ENCODE peak calls at places on chromosomes 13 and 19, in eight cellular contexts. F, V, X, Z, J, H, P and D are unnamed samples.
A peak's percentile ranks its signal among the peaks of the same experiment; 100 is the strongest.

GRCh38 chr13:64884976-64885375 is 2345.2 kb downstream of the PCDH9 start:
- DNase-seq in F (no peak), V (no peak), X (no peak), Z (no peak), J (no peak), H (no peak), P (no peak), D (no peak)

GRCh38 chr13:99414048-99414995 is 87.0 kb upstream of the TM9SF2 start:
- DNase-seq in F (no peak), V (no peak), X (no peak), Z (no peak), J (no peak), H (no peak), P (no peak), D (no peak)

GRCh38 chr19:43731854-43732253 is 16.0 kb downstream of the IRGC start:
- DNase-seq in F (peak; percentile 95), V (no peak), X (peak; percentile 18), Z (no peak), J (no peak), H (no peak), P (no peak), D (no peak)

GRCh38 chr19:46979770-46980105 is 39.9 kb upstream of the NPAS1 start:
- DNase-seq in F (no peak), V (no peak), X (no peak), Z (no peak), J (no peak), H (no peak), P (no peak), D (no peak)

GRCh38 chr13:95020298-95020987 is 280.8 kb downstream of the ABCC4 start:
- DNase-seq in F (peak; percentile 43), V (no peak), X (no peak), Z (no peak), J (no peak), H (no peak), P (no peak), D (peak; percentile 8)

GRCh38 chr13:41398494-41399190 is 58.7 kb upstream of the RGCC start:
- DNase-seq in F (peak; percentile 13), V (no peak), X (no peak), Z (no peak), J (no peak), H (no peak), P (no peak), D (peak; percentile 7)

GRCh38 chr19:33440241-33440640 is 66.7 kb downstream of the CEBPG start:
- DNase-seq in F (no peak), V (no peak), X (no peak), Z (no peak), J (no peak), H (no peak), P (no peak), D (no peak)

GRCh38 chr13:60787083-60787482 is 390.1 kb downstream of the TDRD3 start:
- DNase-seq in F (no peak), V (no peak), X (no peak), Z (no peak), J (no peak), H (no peak), P (no peak), D (no peak)

GRCh38 chr19:50835103-50835784 is 1.9 kb upstream of the KLK15 start:
- DNase-seq in F (peak; percentile 5), V (no peak), X (no peak), Z (peak; percentile 5), J (no peak), H (peak; percentile 27), P (peak; percentile 70), D (peak; percentile 7)

GRCh38 chr13:58018020-58018419 is 386.5 kb downstream of the PCDH17 start:
- DNase-seq in F (no peak), V (no peak), X (no peak), Z (no peak), J (no peak), H (no peak), P (no peak), D (no peak)

GRCh38 chr19:6238643-6239281 is 41.0 kb downstream of the MLLT1 start:
- DNase-seq in F (peak; percentile 58), V (no peak), X (peak; percentile 81), Z (peak; percentile 81), J (no peak), H (no peak), P (peak; percentile 28), D (peak; percentile 68)
- H3K4me3 ChIP-seq in F (no peak overlapping the region), V (no peak overlapping the region), X (no peak overlapping the region), Z (no peak overlapping the region), J (no peak overlapping the region), H (no peak overlapping the region), P (no peak overlapping the region), D (no peak overlapping the region)

DNA sequence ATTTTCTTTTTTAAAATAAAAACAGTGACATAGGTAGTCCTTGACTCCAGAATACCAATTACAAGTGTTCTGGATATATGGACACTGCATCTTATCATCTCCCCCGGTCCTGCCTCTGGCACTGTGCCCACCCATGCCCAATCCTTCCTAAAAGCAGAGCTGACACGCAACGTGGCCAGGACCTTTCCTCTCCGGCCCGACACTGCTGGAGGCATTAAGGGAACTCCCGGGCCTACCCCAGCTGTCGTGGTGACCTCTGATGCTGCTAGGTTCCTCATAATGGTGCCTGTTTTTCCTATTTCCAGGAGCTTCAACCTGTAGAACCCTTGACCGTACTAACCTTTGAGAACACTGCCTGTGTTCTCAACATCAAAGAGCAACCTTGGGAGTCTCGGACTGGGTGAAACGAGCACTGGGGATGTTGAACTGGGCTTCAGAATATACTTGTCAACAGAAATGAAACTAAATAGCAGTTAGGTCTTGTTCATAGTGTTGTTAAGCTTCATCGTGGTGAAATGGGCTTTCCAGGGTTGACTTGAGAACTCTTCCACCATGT is 13.9 kb upstream of the RNF113B start:
- DNase-seq in F (no peak), V (no peak), X (no peak), Z (no peak), J (no peak), H (no peak), P (no peak), D (no peak)
- H3K4me3 ChIP-seq in F (no peak overlapping the region), V (no peak overlapping the region), X (no peak overlapping the region), Z (no peak overlapping the region), J (peak overlapping the region; percentile 19), H (no peak overlapping the region), P (no peak overlapping the region), D (no peak overlapping the region)

GRCh38 chr19:6209680-6210079 is 70.1 kb downstream of the MLLT1 start:
- DNase-seq in F (no peak), V (no peak), X (no peak), Z (no peak), J (no peak), H (no peak), P (no peak), D (no peak)

GRCh38 chr19:6209233-6209632 is 70.5 kb downstream of the MLLT1 start:
- DNase-seq in F (no peak), V (no peak), X (no peak), Z (no peak), J (no peak), H (no peak), P (no peak), D (no peak)

GRCh38 chr19:6211632-6212402 is 68.0 kb downstream of the MLLT1 start:
- DNase-seq in F (no peak), V (no peak), X (no peak), Z (no peak), J (no peak), H (no peak), P (peak; percentile 17), D (no peak)

GRCh38 chr19:6210721-6211600 is 68.8 kb downstream of the MLLT1 start:
- DNase-seq in F (no peak), V (no peak), X (no peak), Z (no peak), J (no peak), H (no peak), P (peak; percentile 21), D (no peak)

GRCh38 chr19:6210091-6210490 is 69.7 kb downstream of the MLLT1 start:
- DNase-seq in F (no peak), V (no peak), X (no peak), Z (no peak), J (no peak), H (no peak), P (no peak), D (no peak)
- H3K4me3 ChIP-seq in F (no peak overlapping the region), V (no peak overlapping the region), X (no peak overlapping the region), Z (no peak overlapping the region), J (no peak overlapping the region), H (no peak overlapping the region), P (no peak overlapping the region), D (no peak overlapping the region)

GRCh38 chr19:48646912-48647216 is 877 bp upstream of the CA11 start:
- DNase-seq in F (no peak), V (peak; percentile 25), X (no peak), Z (no peak), J (no peak), H (no peak), P (no peak), D (no peak)
- H3K4me3 ChIP-seq in F (peak overlapping the region; percentile 62), V (no peak overlapping the region), X (no peak overlapping the region), Z (peak overlapping the region; percentile 40), J (no peak overlapping the region), H (no peak overlapping the region), P (no peak overlapping the region), D (no peak overlapping the region)

DNA sequence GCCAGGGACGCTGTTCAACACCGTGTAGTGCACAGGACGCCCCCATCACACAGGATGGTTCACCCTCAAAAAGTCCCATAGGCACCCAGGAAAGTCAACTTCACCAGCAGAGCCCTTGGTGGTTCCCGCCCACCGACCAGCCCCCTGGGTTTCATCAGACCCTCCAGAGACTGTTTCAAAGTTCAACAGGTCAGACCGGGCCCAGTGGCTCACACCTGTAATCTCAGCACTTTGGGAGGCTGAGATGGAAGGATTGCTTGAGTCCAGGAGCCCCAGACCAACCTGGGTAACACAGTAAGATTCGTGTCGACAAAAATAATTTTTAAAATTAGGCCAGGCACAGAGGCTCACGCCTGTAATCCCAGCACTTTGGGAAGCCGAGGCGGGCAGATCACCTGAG is 61.0 kb downstream of the MYO9B start:
- DNase-seq in F (no peak), V (no peak), X (no peak), Z (no peak), J (no peak), H (no peak), P (no peak), D (no peak)
- H3K4me3 ChIP-seq in F (no peak overlapping the region), V (no peak overlapping the region), X (no peak overlapping the region), Z (no peak overlapping the region), J (no peak overlapping the region), H (no peak overlapping the region), P (no peak overlapping the region), D (no peak overlapping the region)

GRCh38 chr19:1416014-1416841 is 8.8 kb downstream of the DAZAP1 start:
- DNase-seq in F (peak; percentile 61), V (no peak), X (no peak), Z (peak; percentile 14), J (no peak), H (no peak), P (no peak), D (peak; percentile 28)
- H3K4me3 ChIP-seq in F (no peak overlapping the region), V (peak overlapping the region; percentile 19), X (no peak overlapping the region), Z (no peak overlapping the region), J (peak overlapping the region; percentile 3), H (no peak overlapping the region), P (no peak overlapping the region), D (peak overlapping the region; percentile 21)

GRCh38 chr13:30932481-30933333 is at the start of gene TEX26:
- DNase-seq in F (peak; percentile 54), V (no peak), X (peak; percentile 41), Z (no peak), J (no peak), H (peak; percentile 60), P (no peak), D (no peak)
- H3K4me3 ChIP-seq in F (peak within 1 kb of the TSS; percentile 48), V (no peak within 1 kb of the TSS), X (no peak within 1 kb of the TSS), Z (no peak within 1 kb of the TSS), J (no peak within 1 kb of the TSS), H (no peak within 1 kb of the TSS), P (no peak within 1 kb of the TSS), D (no peak within 1 kb of the TSS)